ENCODE peak calls at places on chromosomes 5 and 9, in seven cellular contexts. One of them, this sample, is unnamed.

GRCh38 chr5:112109331-112109993 is 309.6 kb downstream of the EPB41L4A start:
- DNase-seq in OCI-LY7: no peak
- DNase-seq in dorsolateral prefrontal cortex: no peak
- DNase-seq in fibroblast of lung: peak; percentile 81
- DNase-seq in psoas muscle: peak; percentile 19
- DNase-seq in tibial artery: no peak
- DNase-seq in endothelial cell of umbilical vein: no peak
- DNase-seq in this sample: peak; percentile 77

GRCh38 chr5:126234563-126235195 is 188.5 kb upstream of the GRAMD2B start:
- DNase-seq in endothelial cell of umbilical vein: peak; percentile 22
- DNase-seq in tibial artery: no peak
- DNase-seq in psoas muscle: no peak
- DNase-seq in fibroblast of lung: peak; percentile 34
- DNase-seq in dorsolateral prefrontal cortex: no peak
- DNase-seq in OCI-LY7: peak; percentile 15
- DNase-seq in this sample: peak; percentile 18

GRCh38 chr5:15938961-15939360 is 240.6 kb downstream of the MARCHF11 start:
- DNase-seq in OCI-LY7: no peak
- DNase-seq in endothelial cell of umbilical vein: peak; percentile 89
- DNase-seq in tibial artery: no peak
- DNase-seq in fibroblast of lung: peak; percentile 95
- DNase-seq in psoas muscle: no peak
- DNase-seq in dorsolateral prefrontal cortex: no peak
- DNase-seq in this sample: peak; percentile 95

GRCh38 chr5:9544502-9545300 is 1.2 kb downstream of the SEMA5A start:
- DNase-seq in tibial artery: peak; percentile 65
- DNase-seq in endothelial cell of umbilical vein: peak; percentile 48
- DNase-seq in psoas muscle: peak; percentile 81
- DNase-seq in fibroblast of lung: peak; percentile 75
- DNase-seq in dorsolateral prefrontal cortex: peak; percentile 86
- DNase-seq in OCI-LY7: no peak
- DNase-seq in this sample: peak; percentile 56

GRCh38 chr5:114055810-114056476 is 305.9 kb upstream of the KCNN2 start:
- DNase-seq in OCI-LY7: no peak
- DNase-seq in dorsolateral prefrontal cortex: peak; percentile 43
- DNase-seq in endothelial cell of umbilical vein: no peak
- DNase-seq in psoas muscle: no peak
- DNase-seq in fibroblast of lung: peak; percentile 2
- DNase-seq in tibial artery: no peak
- DNase-seq in this sample: no peak

GRCh38 chr9:132333556-132333955 is 21.2 kb downstream of the SETX start:
- DNase-seq in OCI-LY7: no peak
- DNase-seq in tibial artery: no peak
- DNase-seq in endothelial cell of umbilical vein: no peak
- DNase-seq in dorsolateral prefrontal cortex: no peak
- DNase-seq in psoas muscle: no peak
- DNase-seq in fibroblast of lung: no peak
- DNase-seq in this sample: no peak

GRCh38 chr5:32654427-32654826 is 56.7 kb upstream of the NPR3 start:
- DNase-seq in endothelial cell of umbilical vein: no peak
- DNase-seq in fibroblast of lung: no peak
- DNase-seq in psoas muscle: no peak
- DNase-seq in tibial artery: no peak
- DNase-seq in dorsolateral prefrontal cortex: no peak
- DNase-seq in OCI-LY7: no peak
- DNase-seq in this sample: no peak

GRCh38 chr9:131677445-131678180 is 62.3 kb downstream of the RAPGEF1 start:
- DNase-seq in endothelial cell of umbilical vein: peak; percentile 94
- DNase-seq in OCI-LY7: peak; percentile 92
- DNase-seq in tibial artery: no peak
- DNase-seq in fibroblast of lung: peak; percentile 77
- DNase-seq in psoas muscle: no peak
- DNase-seq in dorsolateral prefrontal cortex: no peak
- DNase-seq in this sample: peak; percentile 68

GRCh38 chr5:50724-51499 is 41.1 kb upstream of the PLEKHG4B start:
- DNase-seq in fibroblast of lung: no peak
- DNase-seq in endothelial cell of umbilical vein: no peak
- DNase-seq in OCI-LY7: no peak
- DNase-seq in psoas muscle: no peak
- DNase-seq in tibial artery: no peak
- DNase-seq in dorsolateral prefrontal cortex: no peak
- DNase-seq in this sample: no peak

GRCh38 chr5:89901983-89902382 is 507.6 kb downstream of the CETN3 start:
- DNase-seq in tibial artery: peak; percentile 46
- DNase-seq in OCI-LY7: no peak
- DNase-seq in psoas muscle: no peak
- DNase-seq in fibroblast of lung: no peak
- DNase-seq in endothelial cell of umbilical vein: no peak
- DNase-seq in dorsolateral prefrontal cortex: peak; percentile 48
- DNase-seq in this sample: no peak

GRCh38 chr9:112065781-112066606 is 109.1 kb downstream of the SUSD1 start:
- DNase-seq in dorsolateral prefrontal cortex: no peak
- DNase-seq in endothelial cell of umbilical vein: peak; percentile 53
- DNase-seq in OCI-LY7: no peak
- DNase-seq in tibial artery: no peak
- DNase-seq in psoas muscle: no peak
- DNase-seq in fibroblast of lung: peak; percentile 89
- DNase-seq in this sample: peak; percentile 87

GRCh38 chr9:17651725-17652124 is 72.9 kb downstream of the SH3GL2 start:
- DNase-seq in tibial artery: no peak
- DNase-seq in fibroblast of lung: no peak
- DNase-seq in psoas muscle: no peak
- DNase-seq in dorsolateral prefrontal cortex: no peak
- DNase-seq in OCI-LY7: no peak
- DNase-seq in endothelial cell of umbilical vein: no peak
- DNase-seq in this sample: no peak

GRCh38 chr5:100855940-100856339 is 47.1 kb downstream of the ST8SIA4 start:
- DNase-seq in fibroblast of lung: no peak
- DNase-seq in dorsolateral prefrontal cortex: no peak
- DNase-seq in endothelial cell of umbilical vein: no peak
- DNase-seq in psoas muscle: no peak
- DNase-seq in tibial artery: no peak
- DNase-seq in OCI-LY7: peak; percentile 45
- DNase-seq in this sample: no peak

GRCh38 chr9:72443855-72444254 is 77.6 kb upstream of the TMC1 start:
- DNase-seq in tibial artery: no peak
- DNase-seq in OCI-LY7: no peak
- DNase-seq in psoas muscle: no peak
- DNase-seq in fibroblast of lung: no peak
- DNase-seq in dorsolateral prefrontal cortex: no peak
- DNase-seq in endothelial cell of umbilical vein: no peak
- DNase-seq in this sample: no peak

GRCh38 chr9:94639996-94640376 is 668 bp upstream of the FBP1 start:
- DNase-seq in endothelial cell of umbilical vein: no peak
- DNase-seq in OCI-LY7: no peak
- DNase-seq in tibial artery: no peak
- DNase-seq in fibroblast of lung: no peak
- DNase-seq in dorsolateral prefrontal cortex: no peak
- DNase-seq in psoas muscle: no peak
- DNase-seq in this sample: no peak

GRCh38 chr5:67971223-67971830 is 244.2 kb upstream of the PIK3R1 start:
- DNase-seq in OCI-LY7: no peak
- DNase-seq in psoas muscle: peak; percentile 23
- DNase-seq in endothelial cell of umbilical vein: no peak
- DNase-seq in fibroblast of lung: peak; percentile 33
- DNase-seq in dorsolateral prefrontal cortex: no peak
- DNase-seq in tibial artery: peak; percentile 34
- DNase-seq in this sample: peak; percentile 23

GRCh38 chr5:135442387-135443256 is 4.5 kb downstream of the DCANP1 start:
- DNase-seq in OCI-LY7: no peak
- DNase-seq in endothelial cell of umbilical vein: no peak
- DNase-seq in dorsolateral prefrontal cortex: no peak
- DNase-seq in tibial artery: no peak
- DNase-seq in fibroblast of lung: no peak
- DNase-seq in psoas muscle: no peak
- DNase-seq in this sample: no peak

GRCh38 chr5:149221326-149221725 is 50.3 kb upstream of the AFAP1L1 start:
- DNase-seq in dorsolateral prefrontal cortex: no peak
- DNase-seq in psoas muscle: no peak
- DNase-seq in endothelial cell of umbilical vein: no peak
- DNase-seq in OCI-LY7: no peak
- DNase-seq in fibroblast of lung: peak; percentile 74
- DNase-seq in tibial artery: no peak
- DNase-seq in this sample: peak; percentile 70

GRCh38 chr9:108552459-108553040 is 303.2 kb downstream of the ACTL7B start:
- DNase-seq in OCI-LY7: no peak
- DNase-seq in dorsolateral prefrontal cortex: no peak
- DNase-seq in fibroblast of lung: peak; percentile 83
- DNase-seq in tibial artery: no peak
- DNase-seq in psoas muscle: no peak
- DNase-seq in endothelial cell of umbilical vein: no peak
- DNase-seq in this sample: peak; percentile 78

GRCh38 chr9:83068414-83068813 is 5.5 kb upstream of the RASEF start:
- DNase-seq in OCI-LY7: no peak
- DNase-seq in dorsolateral prefrontal cortex: no peak
- DNase-seq in fibroblast of lung: peak; percentile 32
- DNase-seq in tibial artery: no peak
- DNase-seq in psoas muscle: no peak
- DNase-seq in endothelial cell of umbilical vein: no peak
- DNase-seq in this sample: peak; percentile 28

GRCh38 chr9:123468541-123468940 is 112.5 kb downstream of the CRB2 start:
- DNase-seq in fibroblast of lung: no peak
- DNase-seq in endothelial cell of umbilical vein: no peak
- DNase-seq in psoas muscle: no peak
- DNase-seq in OCI-LY7: no peak
- DNase-seq in tibial artery: no peak
- DNase-seq in dorsolateral prefrontal cortex: no peak
- DNase-seq in this sample: no peak

GRCh38 chr5:17021363-17021932 is 85.4 kb upstream of the MYO10 start:
- DNase-seq in fibroblast of lung: no peak
- DNase-seq in OCI-LY7: no peak
- DNase-seq in tibial artery: no peak
- DNase-seq in dorsolateral prefrontal cortex: no peak
- DNase-seq in endothelial cell of umbilical vein: no peak
- DNase-seq in psoas muscle: no peak
- DNase-seq in this sample: no peak

DNA sequence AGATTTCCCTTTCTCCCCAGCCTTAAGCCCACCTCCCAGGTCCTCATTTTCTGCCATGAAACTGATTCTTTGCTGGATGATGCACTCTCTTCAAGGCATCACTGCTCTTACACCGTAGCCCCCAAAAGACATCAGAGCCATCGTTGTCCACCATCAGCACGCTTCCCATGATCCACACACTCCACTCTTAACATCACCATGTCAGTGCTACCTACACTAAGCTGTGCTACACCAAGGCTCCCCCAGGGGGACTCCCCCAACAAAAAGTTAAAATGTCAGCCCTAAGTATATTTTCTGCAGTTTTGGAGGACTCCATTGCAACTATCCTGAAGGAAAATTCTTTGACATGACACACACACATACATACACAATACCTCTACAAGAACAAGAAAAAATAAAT is 34.1 kb upstream of the KIF2A start:
- DNase-seq in OCI-LY7: no peak
- DNase-seq in psoas muscle: no peak
- DNase-seq in dorsolateral prefrontal cortex: no peak
- DNase-seq in endothelial cell of umbilical vein: no peak
- DNase-seq in tibial artery: no peak
- DNase-seq in fibroblast of lung: no peak
- DNase-seq in this sample: no peak
- TF ChIP-seq CTCF in OCI-LY7: peak; percentile 15
- TF ChIP-seq CTCF in psoas muscle: no peak
- TF ChIP-seq CTCF in dorsolateral prefrontal cortex: no peak
- TF ChIP-seq CTCF in endothelial cell of umbilical vein: no peak
- TF ChIP-seq CTCF in tibial artery: no peak
- TF ChIP-seq CTCF in fibroblast of lung: no peak
- TF ChIP-seq CTCF in this sample: no peak

GRCh38 chr9:91164724-91165520 is 196.8 kb downstream of the AUH start:
- DNase-seq in dorsolateral prefrontal cortex: peak; percentile 65
- DNase-seq in fibroblast of lung: peak; percentile 100
- DNase-seq in psoas muscle: peak; percentile 75
- DNase-seq in OCI-LY7: no peak
- DNase-seq in endothelial cell of umbilical vein: peak; percentile 69
- DNase-seq in tibial artery: peak; percentile 60
- DNase-seq in this sample: peak; percentile 99
- TF ChIP-seq CTCF in dorsolateral prefrontal cortex: no peak
- TF ChIP-seq CTCF in fibroblast of lung: no peak
- TF ChIP-seq CTCF in psoas muscle: no peak
- TF ChIP-seq CTCF in OCI-LY7: no peak
- TF ChIP-seq CTCF in endothelial cell of umbilical vein: no peak
- TF ChIP-seq CTCF in tibial artery: no peak
- TF ChIP-seq CTCF in this sample: no peak

GRCh38 chr9:113589407-113589806 is 125.9 kb downstream of the RGS3 start:
- DNase-seq in OCI-LY7: no peak
- DNase-seq in fibroblast of lung: no peak
- DNase-seq in dorsolateral prefrontal cortex: no peak
- DNase-seq in psoas muscle: no peak
- DNase-seq in tibial artery: no peak
- DNase-seq in endothelial cell of umbilical vein: peak; percentile 94
- DNase-seq in this sample: no peak

GRCh38 chr9:113585555-113585954 is 122.0 kb downstream of the RGS3 start:
- DNase-seq in OCI-LY7: no peak
- DNase-seq in endothelial cell of umbilical vein: no peak
- DNase-seq in psoas muscle: no peak
- DNase-seq in tibial artery: no peak
- DNase-seq in dorsolateral prefrontal cortex: no peak
- DNase-seq in fibroblast of lung: no peak
- DNase-seq in this sample: no peak

GRCh38 chr9:113588936-113589335 is 125.4 kb downstream of the RGS3 start:
- DNase-seq in OCI-LY7: no peak
- DNase-seq in fibroblast of lung: no peak
- DNase-seq in dorsolateral prefrontal cortex: no peak
- DNase-seq in psoas muscle: no peak
- DNase-seq in tibial artery: no peak
- DNase-seq in endothelial cell of umbilical vein: no peak
- DNase-seq in this sample: no peak

GRCh38 chr9:113588242-113588810 is 124.8 kb downstream of the RGS3 start:
- DNase-seq in fibroblast of lung: no peak
- DNase-seq in OCI-LY7: no peak
- DNase-seq in dorsolateral prefrontal cortex: no peak
- DNase-seq in psoas muscle: no peak
- DNase-seq in endothelial cell of umbilical vein: peak; percentile 91
- DNase-seq in tibial artery: no peak
- DNase-seq in this sample: no peak

DNA sequence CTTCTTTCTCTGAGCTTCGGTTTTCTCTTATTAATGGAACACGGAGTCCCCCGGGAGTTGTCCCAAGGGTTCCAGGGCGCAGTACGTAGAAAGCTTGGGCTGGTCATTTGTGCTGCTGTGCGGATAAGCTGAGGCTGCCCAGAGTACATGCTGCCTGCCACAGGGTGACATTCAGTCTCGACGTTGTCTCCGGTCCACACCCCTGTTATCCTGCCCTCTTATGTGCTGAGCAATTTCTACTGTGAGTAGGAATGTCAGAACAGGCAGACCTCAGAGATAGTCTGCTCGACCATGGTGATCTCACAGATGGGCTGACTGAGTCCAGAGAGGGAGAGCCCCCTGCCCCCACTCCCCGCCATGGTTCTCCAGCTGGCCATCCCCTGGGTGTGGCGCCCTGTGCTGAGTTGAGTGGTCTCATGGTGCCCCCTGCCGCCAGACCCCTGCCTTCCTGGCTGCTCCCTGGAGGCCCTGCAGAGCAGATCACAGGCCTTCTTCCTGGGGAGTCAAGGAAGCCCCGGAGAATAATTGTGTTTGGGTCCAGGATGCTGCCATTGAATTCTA is 124.0 kb downstream of the RGS3 start:
- DNase-seq in tibial artery: peak; percentile 53
- DNase-seq in OCI-LY7: peak; percentile 57
- DNase-seq in fibroblast of lung: peak; percentile 39
- DNase-seq in dorsolateral prefrontal cortex: no peak
- DNase-seq in psoas muscle: no peak
- DNase-seq in endothelial cell of umbilical vein: peak; percentile 68
- DNase-seq in this sample: no peak
- TF ChIP-seq CTCF in tibial artery: peak; percentile 43
- TF ChIP-seq CTCF in OCI-LY7: peak; percentile 78
- TF ChIP-seq CTCF in fibroblast of lung: peak; percentile 36
- TF ChIP-seq CTCF in dorsolateral prefrontal cortex: peak; percentile 56
- TF ChIP-seq CTCF in psoas muscle: peak; percentile 53
- TF ChIP-seq CTCF in endothelial cell of umbilical vein: peak; percentile 44
- TF ChIP-seq CTCF in this sample: peak; percentile 25

GRCh38 chr5:124738751-124739559 is 7.5 kb downstream of the ZNF608 start:
- DNase-seq in dorsolateral prefrontal cortex: no peak
- DNase-seq in tibial artery: no peak
- DNase-seq in endothelial cell of umbilical vein: no peak
- DNase-seq in OCI-LY7: peak; percentile 43
- DNase-seq in psoas muscle: no peak
- DNase-seq in fibroblast of lung: peak; percentile 33
- DNase-seq in this sample: no peak
- TF ChIP-seq CTCF in dorsolateral prefrontal cortex: peak; percentile 23
- TF ChIP-seq CTCF in tibial artery: no peak
- TF ChIP-seq CTCF in endothelial cell of umbilical vein: no peak
- TF ChIP-seq CTCF in OCI-LY7: peak; percentile 65
- TF ChIP-seq CTCF in psoas muscle: peak; percentile 19
- TF ChIP-seq CTCF in fibroblast of lung: no peak
- TF ChIP-seq CTCF in this sample: peak; percentile 16

This sample was measured in astrocyte.